ENCODE peak calls at places on chromosomes 16 and 17, in four cellular contexts. J is mucosa of gallbladder, U is endothelial cell of umbilical vein, W is ELF-1. S is an unnamed sample.
A peak's percentile ranks its signal among the peaks of the same experiment; 100 is the strongest.

GRCh38 chr17:9951803-9952202 is 46.7 kb upstream of the RCVRN start:
- DNase-seq in U (no peak), W (no peak), J (no peak), S (no peak)

GRCh38 chr17:67488161-67488560 is 111.1 kb downstream of the PITPNC1 start:
- DNase-seq in U (no peak), W (peak; percentile 76), J (peak; percentile 19), S (no peak)

GRCh38 chr17:40557531-40558299 is 7.6 kb downstream of the CCR7 start:
- DNase-seq in U (no peak), W (no peak), J (peak; percentile 9), S (no peak)

GRCh38 chr17:39096435-39097158 is 54.8 kb downstream of the PLXDC1 start:
- DNase-seq in J (peak; percentile 33), U (no peak), W (no peak), S (no peak)

GRCh38 chr17:19311421-19312215 is 50.9 kb downstream of the B9D1 start:
- DNase-seq in J (no peak), U (peak; percentile 79), W (peak; percentile 29), S (no peak)

GRCh38 chr16:31109622-31110021 is 1.4 kb downstream of the BCKDK start:
- DNase-seq in U (no peak), W (no peak), J (no peak), S (no peak)

GRCh38 chr16:80202831-80203230 is 338.0 kb upstream of the DYNLRB2 start:
- DNase-seq in W (no peak), U (no peak), J (no peak), S (no peak)

GRCh38 chr17:59761385-59762021 is 54.0 kb downstream of the VMP1 start:
- DNase-seq in J (no peak), W (peak; percentile 36), U (peak; percentile 48), S (no peak)

GRCh38 chr17:44749076-44750020 is 9.4 kb upstream of the ADAM11 start:
- DNase-seq in J (no peak), U (no peak), W (no peak), S (peak; percentile 65)

GRCh38 chr17:70896843-70897242 is 727.5 kb downstream of the KCNJ2 start:
- DNase-seq in U (no peak), J (no peak), W (no peak), S (no peak)

GRCh38 chr17:31439716-31440115 is 48.2 kb downstream of the RAB11FIP4 start:
- DNase-seq in U (no peak), W (no peak), J (no peak), S (no peak)

GRCh38 chr17:72380737-72381136 is 259.9 kb downstream of the SOX9 start:
- DNase-seq in J (no peak), U (no peak), W (no peak), S (no peak)

GRCh38 chr17:51275381-51275780 is 15.0 kb downstream of the UTP18 start:
- DNase-seq in J (no peak), W (no peak), U (no peak), S (no peak)

GRCh38 chr16:75080205-75081029 is 36.2 kb downstream of the LDHD start:
- DNase-seq in U (no peak), J (no peak), W (no peak), S (no peak)

GRCh38 chr16:1102921-1103648 is 7.0 kb upstream of the C1QTNF8 start:
- DNase-seq in J (peak; percentile 43), W (peak; percentile 67), U (peak; percentile 19), S (no peak)

GRCh38 chr16:4089251-4089810 is 26.9 kb downstream of the ADCY9 start:
- DNase-seq in J (no peak), W (no peak), U (no peak), S (no peak)

GRCh38 chr17:48388955-48389764 is 40.9 kb downstream of the SKAP1 start:
- DNase-seq in J (no peak), U (no peak), W (no peak), S (no peak)

GRCh38 chr17:73924083-73924482 is 279.4 kb upstream of the RPL38 start:
- DNase-seq in W (no peak), U (no peak), J (no peak), S (no peak)